ENCODE peak calls at places on chromosomes 16 and 17, in four cellular contexts. X is IMR-90, B is HCT116, G is right lobe of liver. S is an unnamed sample.

GRCh38 chr16:78310196-78310595 is 210.7 kb downstream of the WWOX start:
- ATAC-seq in X (no peak), B (no peak), G (peak), S (no peak)

GRCh38 chr17:2192367-2193028 is 111.1 kb downstream of the SMG6 start:
- ATAC-seq in X (peak), B (peak), G (peak), S (peak)

GRCh38 chr17:69098635-69099034 is 37.9 kb upstream of the ABCA9 start:
- ATAC-seq in X (no peak), B (no peak), G (no peak), S (no peak)

GRCh38 chr16:55207679-55208294 is 116.2 kb upstream of the IRX6 start:
- ATAC-seq in X (no peak), B (no peak), G (no peak), S (no peak)

GRCh38 chr16:28823291-28823718 is 506 bp downstream of the ATXN2L start:
- ATAC-seq in X (no peak), B (no peak), G (no peak), S (no peak)

GRCh38 chr17:64682261-64683181 is 20.4 kb upstream of the SMURF2 start:
- ATAC-seq in X (peak), B (no peak), G (no peak), S (no peak)

GRCh38 chr16:72740346-72740745 is 307.6 kb downstream of the ZFHX3 start:
- ATAC-seq in X (peak), B (no peak), G (no peak), S (no peak)

GRCh38 chr16:56999409-57000270 is 10.3 kb downstream of the NLRC5 start:
- ATAC-seq in X (no peak), B (no peak), G (peak), S (no peak)

GRCh38 chr17:21066394-21066793 is 23.6 kb upstream of the USP22 start:
- ATAC-seq in X (no peak), B (no peak), G (no peak), S (no peak)

GRCh38 chr16:55842369-55843104 is 9.6 kb upstream of the CES1 start:
- ATAC-seq in X (peak), B (peak), G (peak), S (no peak)

GRCh38 chr17:82253179-82253544 is 20.3 kb downstream of the CSNK1D start:
- ATAC-seq in X (no peak), B (no peak), G (no peak), S (no peak)

GRCh38 chr16:54055864-54056263 is 230.7 kb downstream of the IRX3 start:
- ATAC-seq in X (no peak), B (peak), G (no peak), S (no peak)

GRCh38 chr17:49952912-49953497 is 16.0 kb upstream of the DLX4 start:
- ATAC-seq in X (no peak), B (peak), G (peak), S (peak)

GRCh38 chr16:2457946-2458345 is 2.0 kb upstream of the TEDC2 start:
- ATAC-seq in X (no peak), B (no peak), G (no peak), S (no peak)

GRCh38 chr16:921321-921905 is 49.4 kb downstream of the LMF1 start:
- ATAC-seq in X (no peak), B (no peak), G (no peak), S (no peak)

GRCh38 chr16:73170587-73170986 is 122.7 kb upstream of the ZFHX3 start:
- ATAC-seq in X (no peak), B (no peak), G (peak), S (no peak)

GRCh38 chr17:869567-870530 is 87.7 kb downstream of the MRM3 start:
- ATAC-seq in X (peak), B (peak), G (no peak), S (peak)

GRCh38 chr17:18004901-18005305 is 32.2 kb downstream of the DRC3 start:
- ATAC-seq in X (no peak), B (peak), G (no peak), S (no peak)

GRCh38 chr17:83116311-83116771 is 36.9 kb downstream of the METRNL start:
- ATAC-seq in X (no peak), B (no peak), G (no peak), S (no peak)

GRCh38 chr17:43694081-43694870 is 32.6 kb upstream of the MEOX1 start:
- ATAC-seq in X (peak), B (peak), G (peak), S (peak)

GRCh38 chr16:61243954-61244353 is 792.3 kb downstream of the CDH8 start:
- ATAC-seq in X (no peak), B (no peak), G (no peak), S (peak)

GRCh38 chr16:50371936-50372595 is 3.3 kb upstream of the BRD7 start:
- ATAC-seq in X (no peak), B (no peak), G (no peak), S (no peak)

GRCh38 chr17:305090-305976 is 47.3 kb downstream of the RPH3AL start:
- ATAC-seq in X (no peak), B (no peak), G (peak), S (no peak)

GRCh38 chr17:22694362-22695227 is 1002.3 kb downstream of the KCNJ18 start:
- ATAC-seq in X (no peak), B (no peak), G (no peak), S (no peak)

GRCh38 chr17:68033636-68034451 is 1.7 kb upstream of the KPNA2 start:
- ATAC-seq in X (peak), B (peak), G (no peak), S (no peak)

GRCh38 chr17:7880076-7880868 is 8.3 kb upstream of the CHD3 start:
- ATAC-seq in X (no peak), B (no peak), G (no peak), S (no peak)

GRCh38 chr16:75252049-75252864 is 833 bp upstream of the BCAR1 start:
- ATAC-seq in X (no peak), B (no peak), G (no peak), S (no peak)

GRCh38 chr17:59760164-59760563 is 52.7 kb downstream of the VMP1 start:
- ATAC-seq in X (no peak), B (no peak), G (no peak), S (no peak)

GRCh38 chr17:2030779-2031163 is 818 bp downstream of the DPH1 start:
- ATAC-seq in X (no peak), B (peak), G (no peak), S (no peak)

GRCh38 chr17:80195671-80196529 is 24.2 kb downstream of the SGSH start:
- ATAC-seq in X (peak), B (peak), G (peak), S (no peak)

GRCh38 chr16:50584033-50584722 is 36.0 kb downstream of the NKD1 start:
- ATAC-seq in X (no peak), B (no peak), G (no peak), S (no peak)

GRCh38 chr17:27236710-27237315 is 57.1 kb upstream of the WSB1 start:
- ATAC-seq in X (peak), B (peak), G (peak), S (peak)

GRCh38 chr17:64628641-64629040 is 33.5 kb downstream of the SMURF2 start:
- ATAC-seq in X (no peak), B (no peak), G (no peak), S (no peak)

GRCh38 chr17:27340990-27341595 is 47.2 kb downstream of the WSB1 start:
- ATAC-seq in X (no peak), B (no peak), G (no peak), S (no peak)

GRCh38 chr17:13776027-13776551 is 174.4 kb upstream of the HS3ST3A1 start:
- ATAC-seq in X (no peak), B (no peak), G (no peak), S (no peak)

GRCh38 chr17:59859444-59860025 is 33.2 kb downstream of the TUBD1 start:
- ATAC-seq in X (peak), B (peak), G (peak), S (no peak)

GRCh38 chr16:78443300-78443604 is 343.8 kb downstream of the WWOX start:
- ATAC-seq in X (no peak), B (no peak), G (peak), S (no peak)

GRCh38 chr17:38609280-38610031 is 3.7 kb upstream of the SRCIN1 start:
- ATAC-seq in X (no peak), B (no peak), G (no peak), S (no peak)
- TF ChIP-seq CTCF in X (no peak), B (peak), G (no peak), S (no peak)

GRCh38 chr17:29178750-29179231 is 1.4 kb downstream of the MYO18A start:
- ATAC-seq in X (no peak), B (no peak), G (peak), S (no peak)
- H3K4me3 ChIP-seq in X (no peak), B (peak), G (peak), S (no peak)

GRCh38 chr16:67265834-67266233 is 13.5 kb upstream of the PLEKHG4 start:
- ATAC-seq in X (no peak), B (no peak), G (no peak), S (no peak)

GRCh38 chr16:67268136-67268579 is 11.2 kb upstream of the PLEKHG4 start:
- ATAC-seq in X (peak), B (peak), G (peak), S (peak)

GRCh38 chr16:67270931-67271338 is 8.4 kb upstream of the PLEKHG4 start:
- ATAC-seq in X (no peak), B (no peak), G (no peak), S (no peak)

GRCh38 chr16:67269766-67270165 is 9.6 kb upstream of the PLEKHG4 start:
- ATAC-seq in X (no peak), B (peak), G (no peak), S (peak)

GRCh38 chr16:67271446-67271845 is 7.9 kb upstream of the PLEKHG4 start:
- ATAC-seq in X (no peak), B (no peak), G (no peak), S (no peak)
- TF ChIP-seq POLR2A in X (no peak), B (no peak), G (no peak), S (no peak)

GRCh38 chr17:19713462-19713861 is 2.9 kb downstream of the SLC47A2 start:
- ATAC-seq in X (no peak), B (peak), G (no peak), S (no peak)
- TF ChIP-seq CTCF in X (peak), B (peak), G (no peak), S (no peak)

GRCh38 chr17:76706817-76707216 is 3.9 kb downstream of the MXRA7 start:
- ATAC-seq in X (no peak), B (no peak), G (no peak), S (no peak)
- H3K4me3 ChIP-seq in X (no peak), B (no peak), G (no peak), S (no peak)

DNA sequence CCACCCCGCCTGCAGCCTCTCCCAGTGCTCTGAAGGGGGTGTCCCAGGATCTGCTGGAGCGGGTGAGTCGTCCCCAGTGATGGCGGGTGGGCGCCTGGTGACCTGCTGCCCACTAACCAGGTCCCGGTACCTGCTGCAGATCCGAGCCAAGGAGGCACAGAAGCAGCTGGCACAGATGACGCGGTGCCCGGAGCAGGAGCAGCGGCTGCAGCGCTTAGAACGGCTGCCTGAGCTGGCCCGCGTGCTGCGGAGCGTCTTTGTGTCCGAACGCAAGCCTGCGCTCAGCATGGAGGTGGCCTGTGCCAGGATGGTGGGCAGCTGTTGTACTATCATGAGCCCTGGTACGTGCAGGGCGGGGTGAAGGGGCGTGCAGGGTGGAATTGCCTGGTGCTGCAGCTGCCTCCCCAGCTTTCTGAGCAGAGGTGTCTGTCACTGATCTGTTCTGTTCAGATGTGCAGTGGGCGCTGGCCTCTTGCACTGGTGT is 3.6 kb downstream of the CDT1 start:
- ATAC-seq in X (no peak), B (no peak), G (no peak), S (no peak)
- TF ChIP-seq POLR2A in X (no peak), B (no peak), G (no peak), S (no peak)

DNA sequence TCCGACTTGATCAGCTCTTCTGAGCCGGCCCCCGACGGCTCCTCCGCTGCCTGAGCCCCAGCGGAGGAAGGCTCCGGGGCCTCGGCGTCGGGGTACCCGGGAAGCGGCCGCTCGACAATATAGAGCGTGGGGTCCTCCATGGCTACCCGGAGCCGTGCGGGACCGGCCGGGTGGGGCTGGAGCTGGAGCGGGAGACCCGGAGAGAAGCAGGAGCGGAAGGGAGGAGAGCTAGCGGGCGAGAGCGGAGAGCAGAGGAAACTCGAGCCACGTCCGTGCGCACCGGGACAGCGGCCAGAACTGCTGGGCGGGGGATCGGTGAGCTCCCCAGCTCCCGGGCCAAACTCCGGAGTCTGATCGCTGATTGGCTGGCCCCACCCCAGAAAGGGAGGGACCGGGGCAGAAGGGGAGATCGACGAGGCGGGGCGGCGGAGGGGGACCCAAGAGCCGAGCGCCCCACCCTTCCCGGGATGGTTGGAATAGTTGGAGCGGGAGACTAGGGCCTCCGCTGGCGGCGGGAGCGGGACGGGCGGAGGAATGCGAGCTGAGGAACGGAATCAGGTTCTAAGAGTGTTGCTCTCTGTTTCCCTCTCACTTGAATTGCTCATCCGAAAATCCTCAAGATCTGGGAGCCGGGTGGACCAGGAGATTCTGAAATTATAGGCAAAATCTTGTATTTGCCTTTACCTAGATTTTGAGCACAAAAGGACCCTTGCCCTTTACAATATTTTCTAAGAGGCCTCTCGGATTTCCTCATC is at the start of gene CAVIN1:
- ATAC-seq in X (peak), B (peak), G (peak), S (peak)
- TF ChIP-seq CTCF in X (peak), B (no peak), G (no peak), S (no peak)

DNA sequence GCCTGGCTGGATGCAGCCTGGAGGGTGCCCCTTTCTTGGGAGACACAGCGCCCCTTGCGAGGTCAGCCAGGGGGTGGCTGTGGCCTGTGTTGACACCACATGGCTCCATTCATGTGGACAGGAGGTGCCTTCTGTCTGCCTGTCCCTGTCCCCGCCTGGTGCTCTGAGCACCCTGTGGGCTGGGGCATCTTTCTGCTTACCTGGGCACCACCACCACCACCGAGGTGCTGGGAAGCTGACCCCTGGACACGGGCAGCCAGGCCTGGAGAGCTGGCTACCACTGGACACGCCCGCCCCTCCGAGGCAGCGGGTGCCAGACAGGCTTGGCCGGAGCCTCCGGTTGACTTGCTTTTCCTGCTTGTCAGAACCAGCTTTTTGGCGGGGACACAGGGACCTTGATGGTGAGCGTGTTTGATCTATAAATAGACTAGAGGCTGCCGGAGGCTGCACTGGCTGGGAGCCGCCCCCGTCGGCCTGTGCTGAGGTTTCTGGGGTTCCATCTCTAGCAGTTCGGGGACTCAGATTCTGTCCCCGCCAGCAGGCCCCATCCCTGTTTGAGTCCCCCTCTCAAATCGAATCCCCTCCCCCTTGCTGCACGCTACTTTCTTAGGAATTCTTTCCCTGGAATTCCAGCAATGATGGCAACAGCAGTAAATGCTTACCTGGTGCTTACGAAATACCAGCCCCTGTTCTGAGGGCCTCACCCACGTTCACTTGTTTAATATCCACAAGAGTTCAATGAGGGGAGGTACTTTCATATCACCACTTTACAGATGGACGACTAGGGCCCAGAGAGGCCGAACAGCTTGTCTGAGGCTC is 121.1 kb upstream of the GSE1 start:
- ATAC-seq in X (peak), B (peak), G (peak), S (peak)
- H3K4me3 ChIP-seq in X (no peak), B (peak), G (no peak), S (no peak)